ENCODE peak calls at places on chromosomes 4 and X, in five cellular contexts. One of them, this sample, is unnamed.

GRCh38 chr4:109425405-109425804 is 8.2 kb upstream of the SEC24B start:
- DNase-seq in NCI-H1930: no peak
- DNase-seq in NCI-H2081: no peak
- DNase-seq in HFF-Myc: no peak
- DNase-seq in iris pigment epithelial cell: no peak
- DNase-seq in this sample: no peak

GRCh38 chrX:108900333-108900732 is 164.0 kb upstream of the IRS4 start:
- DNase-seq in iris pigment epithelial cell: no peak
- DNase-seq in NCI-H2081: no peak
- DNase-seq in HFF-Myc: no peak
- DNase-seq in NCI-H1930: no peak
- DNase-seq in this sample: no peak

GRCh38 chr4:78784255-78784654 is 8.1 kb downstream of the BMP2K start:
- DNase-seq in iris pigment epithelial cell: peak
- DNase-seq in HFF-Myc: no peak
- DNase-seq in NCI-H1930: no peak
- DNase-seq in NCI-H2081: no peak
- DNase-seq in this sample: no peak

GRCh38 chr4:76219299-76220055 is 5.9 kb upstream of the SCARB2 start:
- DNase-seq in NCI-H2081: no peak
- DNase-seq in HFF-Myc: no peak
- DNase-seq in iris pigment epithelial cell: peak
- DNase-seq in NCI-H1930: no peak
- DNase-seq in this sample: no peak

GRCh38 chr4:127055349-127055748 is 577.4 kb upstream of the INTU start:
- DNase-seq in NCI-H2081: peak
- DNase-seq in HFF-Myc: peak
- DNase-seq in iris pigment epithelial cell: peak
- DNase-seq in NCI-H1930: no peak
- DNase-seq in this sample: no peak

GRCh38 chrX:66408507-66408906 is 230.4 kb downstream of the EDA2R start:
- DNase-seq in NCI-H1930: no peak
- DNase-seq in NCI-H2081: no peak
- DNase-seq in HFF-Myc: no peak
- DNase-seq in iris pigment epithelial cell: no peak
- DNase-seq in this sample: no peak

GRCh38 chr4:3489451-3489962 is 26.4 kb downstream of the DOK7 start:
- DNase-seq in NCI-H2081: no peak
- DNase-seq in HFF-Myc: no peak
- DNase-seq in NCI-H1930: peak
- DNase-seq in iris pigment epithelial cell: no peak
- DNase-seq in this sample: no peak

GRCh38 chrX:1529756-1530155 is 7.2 kb downstream of the P2RY8 start:
- DNase-seq in iris pigment epithelial cell: no peak
- DNase-seq in NCI-H2081: no peak
- DNase-seq in NCI-H1930: no peak
- DNase-seq in HFF-Myc: no peak
- DNase-seq in this sample: no peak

GRCh38 chr4:119113033-119113655 is 22.5 kb upstream of the MYOZ2 start:
- DNase-seq in NCI-H1930: no peak
- DNase-seq in NCI-H2081: no peak
- DNase-seq in iris pigment epithelial cell: peak
- DNase-seq in HFF-Myc: peak
- DNase-seq in this sample: no peak

GRCh38 chrX:26722666-26723428 is 506.9 kb downstream of the MAGEB5 start:
- DNase-seq in iris pigment epithelial cell: no peak
- DNase-seq in NCI-H2081: no peak
- DNase-seq in HFF-Myc: no peak
- DNase-seq in NCI-H1930: no peak
- DNase-seq in this sample: no peak

GRCh38 chrX:12702509-12703091 is 88.6 kb upstream of the PRPS2 start:
- DNase-seq in HFF-Myc: no peak
- DNase-seq in NCI-H1930: no peak
- DNase-seq in iris pigment epithelial cell: no peak
- DNase-seq in NCI-H2081: peak
- DNase-seq in this sample: no peak

GRCh38 chr4:186643501-186644315 is 79.9 kb downstream of the FAT1 start:
- DNase-seq in NCI-H2081: no peak
- DNase-seq in NCI-H1930: no peak
- DNase-seq in HFF-Myc: no peak
- DNase-seq in iris pigment epithelial cell: peak
- DNase-seq in this sample: no peak

GRCh38 chr4:148397006-148397673 is 45.1 kb downstream of the NR3C2 start:
- DNase-seq in iris pigment epithelial cell: no peak
- DNase-seq in HFF-Myc: no peak
- DNase-seq in NCI-H2081: no peak
- DNase-seq in NCI-H1930: no peak
- DNase-seq in this sample: no peak

GRCh38 chr4:3879681-3880594 is 113.8 kb downstream of the ADRA2C start:
- DNase-seq in HFF-Myc: no peak
- DNase-seq in iris pigment epithelial cell: no peak
- DNase-seq in NCI-H1930: no peak
- DNase-seq in NCI-H2081: no peak
- DNase-seq in this sample: no peak

GRCh38 chr4:6992728-6993655 is 50.2 kb upstream of the TADA2B start:
- DNase-seq in HFF-Myc: no peak
- DNase-seq in iris pigment epithelial cell: peak
- DNase-seq in NCI-H2081: peak
- DNase-seq in NCI-H1930: no peak
- DNase-seq in this sample: peak

GRCh38 chr4:26858947-26859401 is 1.7 kb upstream of the STIM2 start:
- DNase-seq in HFF-Myc: no peak
- DNase-seq in iris pigment epithelial cell: peak
- DNase-seq in NCI-H1930: no peak
- DNase-seq in NCI-H2081: peak
- DNase-seq in this sample: peak

GRCh38 chrX:107551546-107551945 is 76.8 kb upstream of the PRPS1 start:
- DNase-seq in HFF-Myc: no peak
- DNase-seq in iris pigment epithelial cell: no peak
- DNase-seq in NCI-H1930: no peak
- DNase-seq in NCI-H2081: peak
- DNase-seq in this sample: no peak

GRCh38 chr4:71713611-71714203 is 70.2 kb downstream of the GC start:
- DNase-seq in HFF-Myc: peak
- DNase-seq in iris pigment epithelial cell: peak
- DNase-seq in NCI-H2081: peak
- DNase-seq in NCI-H1930: no peak
- DNase-seq in this sample: peak